ENCODE peak calls at places on chromosomes 5 and 9, in four cellular contexts. One of them, this sample, is unnamed.

GRCh38 chr9:81499021-81499454 is 190.3 kb downstream of the TLE1 start:
- DNase-seq in stimulated activated CD4-positive, alpha-beta T cell treated with anti-CD3 and anti-CD28 coated beads, TNF-alpha, amount 100 ng/mL, for 1 hour: no peak
- DNase-seq in endodermal cell: no peak
- DNase-seq in M059J: peak
- DNase-seq in this sample: no peak

GRCh38 chr9:90444609-90445008 is 198.0 kb downstream of the DIRAS2 start:
- DNase-seq in stimulated activated CD4-positive, alpha-beta T cell treated with anti-CD3 and anti-CD28 coated beads, TNF-alpha, amount 100 ng/mL, for 1 hour: no peak
- DNase-seq in endodermal cell: no peak
- DNase-seq in M059J: no peak
- DNase-seq in this sample: no peak

GRCh38 chr9:77838986-77839385 is 190.9 kb upstream of the GNA14 start:
- DNase-seq in stimulated activated CD4-positive, alpha-beta T cell treated with anti-CD3 and anti-CD28 coated beads, TNF-alpha, amount 100 ng/mL, for 1 hour: no peak
- DNase-seq in endodermal cell: no peak
- DNase-seq in M059J: no peak
- DNase-seq in this sample: no peak

GRCh38 chr5:154058055-154059038 is 19.6 kb downstream of the MFAP3 start:
- DNase-seq in stimulated activated CD4-positive, alpha-beta T cell treated with anti-CD3 and anti-CD28 coated beads, TNF-alpha, amount 100 ng/mL, for 1 hour: no peak
- DNase-seq in endodermal cell: no peak
- DNase-seq in M059J: peak
- DNase-seq in this sample: no peak

GRCh38 chr5:158245513-158245912 is 386.6 kb upstream of the CLINT1 start:
- DNase-seq in stimulated activated CD4-positive, alpha-beta T cell treated with anti-CD3 and anti-CD28 coated beads, TNF-alpha, amount 100 ng/mL, for 1 hour: no peak
- DNase-seq in endodermal cell: no peak
- DNase-seq in M059J: no peak
- DNase-seq in this sample: no peak

GRCh38 chr5:9194509-9194908 is 351.4 kb downstream of the SEMA5A start:
- DNase-seq in stimulated activated CD4-positive, alpha-beta T cell treated with anti-CD3 and anti-CD28 coated beads, TNF-alpha, amount 100 ng/mL, for 1 hour: no peak
- DNase-seq in endodermal cell: no peak
- DNase-seq in M059J: peak
- DNase-seq in this sample: no peak

GRCh38 chr9:68747043-68747533 is 42.0 kb downstream of the PIP5K1B start:
- DNase-seq in stimulated activated CD4-positive, alpha-beta T cell treated with anti-CD3 and anti-CD28 coated beads, TNF-alpha, amount 100 ng/mL, for 1 hour: no peak
- DNase-seq in endodermal cell: no peak
- DNase-seq in M059J: no peak
- DNase-seq in this sample: no peak

GRCh38 chr5:77302247-77302646 is 91.8 kb downstream of the PDE8B start:
- DNase-seq in stimulated activated CD4-positive, alpha-beta T cell treated with anti-CD3 and anti-CD28 coated beads, TNF-alpha, amount 100 ng/mL, for 1 hour: no peak
- DNase-seq in endodermal cell: no peak
- DNase-seq in M059J: no peak
- DNase-seq in this sample: no peak

GRCh38 chr5:178791976-178792375 is 61.5 kb upstream of the ZNF354A start:
- DNase-seq in stimulated activated CD4-positive, alpha-beta T cell treated with anti-CD3 and anti-CD28 coated beads, TNF-alpha, amount 100 ng/mL, for 1 hour: no peak
- DNase-seq in endodermal cell: no peak
- DNase-seq in M059J: no peak
- DNase-seq in this sample: no peak